ENCODE peak calls at places on chromosome 19, in nine cellular contexts. T is A549, E is GM12864, U is NCI-H345, V is HEK293T, J is lower leg skin, D is Calu3, K is RCC 7860, C is left colon. S is an unnamed sample.

GRCh38 chr19:43305642-43306041 is 36.3 kb upstream of the PSG9 start:
- DNase-seq in T (no peak), E (no peak), U (no peak), V (peak; percentile 31), J (no peak), D (no peak), K (no peak), C (peak; percentile 12), S (no peak)

GRCh38 chr19:4368128-4368820 is 24.9 kb downstream of the MPND start:
- DNase-seq in T (no peak), E (no peak), U (no peak), V (no peak), J (no peak), D (no peak), K (no peak), C (no peak), S (no peak)

GRCh38 chr19:16369664-16370576 is 45.3 kb downstream of the KLF2 start:
- DNase-seq in T (no peak), E (no peak), U (no peak), V (no peak), J (no peak), D (no peak), K (no peak), C (no peak), S (no peak)

GRCh38 chr19:18294467-18294864 is 13.0 kb upstream of the JUND start:
- DNase-seq in T (no peak), E (no peak), U (peak; percentile 37), V (no peak), J (peak; percentile 69), D (no peak), K (no peak), C (peak; percentile 70), S (peak; percentile 68)

GRCh38 chr19:39974377-39975155 is 3.6 kb downstream of the PSMC4 start:
- DNase-seq in T (no peak), E (no peak), U (no peak), V (no peak), J (no peak), D (no peak), K (no peak), C (no peak), S (no peak)

GRCh38 chr19:30206187-30206586 is 166.0 kb upstream of the ZNF536 start:
- DNase-seq in T (no peak), E (no peak), U (no peak), V (no peak), J (peak; percentile 6), D (no peak), K (no peak), C (no peak), S (no peak)

GRCh38 chr19:9597027-9597426 is 12.7 kb upstream of the ZNF121 start:
- DNase-seq in T (no peak), E (no peak), U (no peak), V (no peak), J (no peak), D (peak; percentile 17), K (peak; percentile 78), C (no peak), S (no peak)

GRCh38 chr19:383922-384800 is 24.8 kb downstream of the C2CD4C start:
- DNase-seq in T (no peak), E (no peak), U (no peak), V (peak; percentile 57), J (no peak), D (no peak), K (no peak), C (no peak), S (no peak)

GRCh38 chr19:40530091-40530901 is 46.4 kb upstream of the SHKBP1 start:
- DNase-seq in T (no peak), E (no peak), U (peak; percentile 90), V (peak; percentile 74), J (no peak), D (peak; percentile 45), K (no peak), C (no peak), S (peak; percentile 34)

GRCh38 chr19:55048446-55048845 is 10.4 kb upstream of the GP6 start:
- DNase-seq in T (no peak), E (no peak), U (no peak), V (no peak), J (no peak), D (no peak), K (no peak), C (no peak), S (no peak)

GRCh38 chr19:18741566-18742121 is 49.5 kb downstream of the COMP start:
- DNase-seq in T (no peak), E (no peak), U (peak; percentile 24), V (no peak), J (no peak), D (peak; percentile 73), K (no peak), C (peak; percentile 84), S (peak; percentile 97)

GRCh38 chr19:54420383-54421168 is 5.3 kb downstream of the TTYH1 start:
- DNase-seq in T (peak; percentile 63), E (no peak), U (no peak), V (no peak), J (no peak), D (peak; percentile 87), K (no peak), C (no peak), S (no peak)

GRCh38 chr19:32287811-32288227 is 57.6 kb upstream of the ZNF507 start:
- DNase-seq in T (peak; percentile 87), E (no peak), U (peak; percentile 17), V (peak; percentile 66), J (peak; percentile 59), D (peak; percentile 63), K (no peak), C (peak; percentile 81), S (peak; percentile 16)

GRCh38 chr19:8129061-8129460 is 20.3 kb downstream of the FBN3 start:
- DNase-seq in T (no peak), E (no peak), U (no peak), V (no peak), J (no peak), D (peak; percentile 37), K (no peak), C (no peak), S (no peak)